ENCODE peak calls at places on chromosomes 1 and 21, in nine cellular contexts. K, F, D, I, P, A, Y, M and E are unnamed samples.

GRCh38 chr1:1161683-1162079 is 12.0 kb upstream of the TTLL10 start:
- DNase-seq in K (no peak), F (no peak), D (no peak), I (no peak), P (no peak), A (no peak), Y (no peak), M (no peak), E (no peak)

GRCh38 chr1:96487404-96487803 is 234.2 kb upstream of the PTBP2 start:
- DNase-seq in K (no peak), F (no peak), D (peak; percentile 31), I (no peak), P (no peak), A (no peak), Y (no peak), M (peak; percentile 17), E (no peak)

GRCh38 chr1:39103321-39104157 is 77.4 kb downstream of the NDUFS5 start:
- DNase-seq in K (no peak), F (no peak), D (no peak), I (no peak), P (no peak), A (no peak), Y (no peak), M (peak; percentile 87), E (no peak)

GRCh38 chr21:45029968-45030636 is 44.3 kb upstream of the ADARB1 start:
- DNase-seq in K (no peak), F (no peak), D (no peak), I (no peak), P (no peak), A (peak; percentile 53), Y (no peak), M (no peak), E (no peak)

GRCh38 chr1:79760521-79760920 is 754.0 kb upstream of the ADGRL4 start:
- DNase-seq in K (no peak), F (no peak), D (no peak), I (no peak), P (no peak), A (no peak), Y (no peak), M (no peak), E (no peak)

GRCh38 chr1:111483166-111483565 is 9.4 kb downstream of the C1orf162 start:
- DNase-seq in K (no peak), F (no peak), D (no peak), I (no peak), P (no peak), A (no peak), Y (no peak), M (peak; percentile 43), E (no peak)

GRCh38 chr1:5643360-5644090 is 348.7 kb downstream of the NPHP4 start:
- DNase-seq in K (no peak), F (no peak), D (no peak), I (no peak), P (no peak), A (peak; percentile 36), Y (no peak), M (no peak), E (no peak)

GRCh38 chr21:38171723-38172344 is 85.0 kb upstream of the KCNJ15 start:
- DNase-seq in K (no peak), F (peak; percentile 11), D (no peak), I (no peak), P (no peak), A (peak; percentile 50), Y (no peak), M (peak; percentile 45), E (no peak)

GRCh38 chr1:209625205-209625549 is 27.0 kb downstream of the LAMB3 start:
- DNase-seq in K (peak; percentile 38), F (no peak), D (no peak), I (peak; percentile 82), P (no peak), A (no peak), Y (no peak), M (no peak), E (no peak)

GRCh38 chr1:38037481-38037939 is 9.1 kb downstream of the POU3F1 start:
- DNase-seq in K (no peak), F (no peak), D (no peak), I (no peak), P (no peak), A (no peak), Y (no peak), M (no peak), E (no peak)

GRCh38 chr1:110237406-110238152 is 27.5 kb downstream of the KCNC4 start:
- DNase-seq in K (no peak), F (no peak), D (no peak), I (peak; percentile 47), P (no peak), A (no peak), Y (no peak), M (no peak), E (no peak)

GRCh38 chr1:27428316-27429028 is 36.0 kb downstream of the GPR3 start:
- DNase-seq in K (peak; percentile 50), F (no peak), D (peak; percentile 89), I (peak; percentile 68), P (no peak), A (no peak), Y (no peak), M (no peak), E (peak; percentile 77)

GRCh38 chr1:181095763-181096184 is 7.3 kb downstream of the IER5 start:
- DNase-seq in K (no peak), F (no peak), D (no peak), I (no peak), P (no peak), A (no peak), Y (no peak), M (no peak), E (peak; percentile 12)

GRCh38 chr1:215517441-215517891 is 49.6 kb upstream of the KCTD3 start:
- DNase-seq in K (no peak), F (peak; percentile 65), D (no peak), I (no peak), P (no peak), A (no peak), Y (no peak), M (peak; percentile 91), E (no peak)

GRCh38 chr1:197469620-197470210 is 201.7 kb downstream of the CRB1 start:
- DNase-seq in K (no peak), F (no peak), D (no peak), I (no peak), P (no peak), A (no peak), Y (no peak), M (no peak), E (no peak)

GRCh38 chr1:43530483-43531452 is at the start of gene PTPRF:
- DNase-seq in K (peak; percentile 62), F (no peak), D (no peak), I (peak; percentile 60), P (no peak), A (peak; percentile 88), Y (no peak), M (peak; percentile 48), E (peak; percentile 76)

GRCh38 chr1:209546390-209547080 is 37.0 kb upstream of the CAMK1G start:
- DNase-seq in K (no peak), F (no peak), D (no peak), I (no peak), P (no peak), A (no peak), Y (no peak), M (no peak), E (no peak)

GRCh38 chr1:119453021-119453420 is 38.1 kb downstream of the HSD3B2 start:
- DNase-seq in K (no peak), F (no peak), D (no peak), I (no peak), P (no peak), A (no peak), Y (no peak), M (peak; percentile 10), E (no peak)

GRCh38 chr1:77975907-77976306 is 3.0 kb downstream of the FUBP1 start:
- DNase-seq in K (no peak), F (no peak), D (no peak), I (no peak), P (no peak), A (no peak), Y (no peak), M (no peak), E (no peak)
- H3K4me3 ChIP-seq in K (no peak overlapping the region), F (peak overlapping the region; percentile 39), D (peak overlapping the region; percentile 84), I (peak overlapping the region; percentile 85), P (peak overlapping the region; percentile 96), A (no peak overlapping the region), Y (peak overlapping the region; percentile 10), M (peak overlapping the region; percentile 15), E (no peak overlapping the region)

DNA sequence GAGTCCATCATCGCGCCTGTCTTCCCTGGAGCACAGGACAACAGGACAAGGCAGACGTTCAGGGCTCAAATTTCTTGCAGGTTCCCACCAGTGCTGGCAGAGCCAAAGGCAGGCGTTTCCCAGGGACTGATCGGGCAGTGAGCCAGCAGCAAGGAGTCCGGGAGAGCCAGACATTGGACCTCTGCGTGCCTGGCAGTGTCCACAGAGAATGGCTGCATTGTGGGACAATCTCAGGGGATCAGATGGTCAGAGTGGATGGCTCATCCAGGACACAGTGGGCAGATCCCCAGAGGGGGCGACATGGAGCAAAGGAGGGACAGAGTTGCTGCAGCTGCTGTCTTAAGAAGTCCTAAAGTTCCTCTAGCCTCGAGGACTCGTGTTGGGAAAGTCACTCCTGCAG is 4.6 kb downstream of the TMEM63A start:
- DNase-seq in K (peak; percentile 62), F (no peak), D (peak; percentile 39), I (peak; percentile 80), P (no peak), A (no peak), Y (no peak), M (peak; percentile 45), E (peak; percentile 65)
- TF ChIP-seq CTCF in K (peak; percentile 51), F (peak; percentile 63), D (no peak), I (peak; percentile 59), P (peak; percentile 84), A (peak; percentile 25), Y (peak; percentile 16), M (peak; percentile 57), E (peak; percentile 42)

GRCh38 chr1:11841245-11842153 is 6.1 kb downstream of the NPPA start:
- DNase-seq in K (no peak), F (no peak), D (no peak), I (no peak), P (no peak), A (no peak), Y (no peak), M (peak; percentile 12), E (no peak)
- H3K27ac ChIP-seq in K (peak overlapping the region; percentile 79), F (no peak overlapping the region), D (no peak overlapping the region), I (no peak overlapping the region), P (no peak overlapping the region), A (no peak overlapping the region), Y (no peak overlapping the region), M (no peak overlapping the region), E (no peak overlapping the region)

DNA sequence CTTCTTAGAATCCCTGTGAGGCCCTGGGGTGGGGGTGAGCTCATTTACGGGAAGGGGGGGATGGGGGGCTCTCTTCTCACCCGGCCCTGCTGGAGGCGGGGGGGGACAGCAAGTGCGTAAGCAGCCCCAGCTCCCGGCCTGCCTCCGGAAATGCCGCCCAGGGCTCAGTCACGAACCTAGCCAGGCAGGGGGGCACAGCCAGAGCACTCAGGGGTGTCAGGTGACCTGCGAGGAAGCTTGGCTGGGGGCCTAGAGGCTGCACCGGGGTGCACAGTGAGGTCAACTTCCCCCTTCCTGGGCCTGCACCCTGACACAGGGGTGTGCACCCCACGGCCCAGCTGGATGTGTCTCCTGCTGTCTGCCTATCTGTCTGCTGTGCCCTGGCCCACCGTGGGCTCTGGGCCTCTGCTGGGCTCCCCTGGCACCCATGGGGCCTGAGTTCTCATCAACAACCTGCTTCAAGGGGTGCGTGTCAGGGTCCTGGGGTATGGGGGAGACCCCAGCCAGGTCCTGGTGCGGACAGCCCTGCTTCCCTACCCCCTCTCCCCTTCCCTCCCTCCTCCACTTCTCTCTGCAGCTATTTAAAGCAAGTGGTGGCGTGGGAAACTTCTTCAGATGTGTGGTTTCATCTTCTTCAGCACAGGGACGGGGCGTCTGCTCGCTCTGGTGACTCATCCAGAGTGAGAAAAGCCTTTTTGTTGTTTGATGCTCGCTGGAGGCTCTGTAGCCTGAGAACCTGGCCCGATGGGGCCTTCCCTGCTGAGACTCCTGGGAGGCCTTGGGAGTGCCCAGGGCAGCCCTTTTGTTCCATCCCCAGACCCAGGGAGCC is 92.5 kb upstream of the RUNX3 start:
- DNase-seq in K (peak; percentile 57), F (peak; percentile 62), D (peak; percentile 69), I (peak; percentile 66), P (no peak), A (peak; percentile 92), Y (peak; percentile 91), M (peak; percentile 96), E (peak; percentile 76)
- H3K4me3 ChIP-seq in K (no peak overlapping the region), F (no peak overlapping the region), D (no peak overlapping the region), I (no peak overlapping the region), P (no peak overlapping the region), A (no peak overlapping the region), Y (peak overlapping the region; percentile 45), M (no peak overlapping the region), E (no peak overlapping the region)